ENCODE peak calls at places on chromosomes 6 and 20, in nine cellular contexts. N, Z, D, X, M, T, F, P and U are unnamed samples.

GRCh38 chr20:61657719-61658377 is 405.8 kb downstream of the CDH4 start:
- DNase-seq in N (no peak), Z (peak; percentile 26), D (no peak), X (no peak), M (no peak), T (no peak), F (no peak), P (no peak), U (no peak)

GRCh38 chr6:1853761-1854160 is 244.0 kb downstream of the FOXC1 start:
- DNase-seq in N (no peak), Z (no peak), D (no peak), X (no peak), M (no peak), T (no peak), F (no peak), P (no peak), U (no peak)

GRCh38 chr6:38378801-38379200 is 260.9 kb downstream of the BTBD9 start:
- DNase-seq in N (peak; percentile 26), Z (no peak), D (no peak), X (no peak), M (no peak), T (no peak), F (no peak), P (no peak), U (no peak)

GRCh38 chr20:50538276-50538675 is 28.1 kb downstream of the PTPN1 start:
- DNase-seq in N (no peak), Z (no peak), D (no peak), X (no peak), M (no peak), T (no peak), F (no peak), P (no peak), U (no peak)

GRCh38 chr20:6480328-6481030 is 287.0 kb upstream of the BMP2 start:
- DNase-seq in N (no peak), Z (no peak), D (no peak), X (no peak), M (no peak), T (no peak), F (no peak), P (no peak), U (no peak)

GRCh38 chr20:2217857-2218529 is 77.8 kb upstream of the TGM3 start:
- DNase-seq in N (no peak), Z (no peak), D (no peak), X (no peak), M (peak; percentile 73), T (no peak), F (no peak), P (no peak), U (no peak)

GRCh38 chr6:90135672-90136071 is 161.0 kb downstream of the BACH2 start:
- DNase-seq in N (peak; percentile 90), Z (peak; percentile 69), D (peak; percentile 52), X (no peak), M (no peak), T (peak; percentile 36), F (no peak), P (no peak), U (no peak)

GRCh38 chr20:50169329-50169823 is 15.9 kb upstream of the PEDS1 start:
- DNase-seq in N (peak; percentile 76), Z (peak; percentile 70), D (no peak), X (peak; percentile 60), M (peak; percentile 74), T (peak; percentile 85), F (peak; percentile 70), P (peak; percentile 88), U (peak; percentile 83)

GRCh38 chr6:104689551-104690205 is 170.0 kb downstream of the HACE1 start:
- DNase-seq in N (peak; percentile 28), Z (peak; percentile 55), D (no peak), X (no peak), M (no peak), T (peak; percentile 57), F (no peak), P (no peak), U (no peak)

GRCh38 chr6:36677059-36677749 is 1.3 kb upstream of the CDKN1A start:
- DNase-seq in N (no peak), Z (peak; percentile 62), D (no peak), X (no peak), M (no peak), T (no peak), F (no peak), P (no peak), U (no peak)

GRCh38 chr6:50443144-50443543 is 270.2 kb upstream of the TFAP2D start:
- DNase-seq in N (no peak), Z (no peak), D (no peak), X (no peak), M (no peak), T (no peak), F (no peak), P (no peak), U (no peak)
- TF ChIP-seq CTCF in N (no peak), Z (no peak), D (no peak), X (no peak), M (no peak), T (no peak), F (no peak), P (no peak), U (no peak)

GRCh38 chr6:106272289-106272688 is 53.3 kb downstream of the ATG5 start:
- DNase-seq in N (no peak), Z (no peak), D (no peak), X (no peak), M (peak; percentile 37), T (no peak), F (no peak), P (no peak), U (no peak)

GRCh38 chr6:106275692-106276091 is 49.9 kb downstream of the ATG5 start:
- DNase-seq in N (peak; percentile 71), Z (peak; percentile 65), D (peak; percentile 57), X (no peak), M (peak; percentile 14), T (no peak), F (no peak), P (no peak), U (no peak)

GRCh38 chr6:106273087-106273486 is 52.5 kb downstream of the ATG5 start:
- DNase-seq in N (no peak), Z (no peak), D (no peak), X (no peak), M (peak; percentile 60), T (no peak), F (peak; percentile 66), P (no peak), U (no peak)
- TF ChIP-seq CTCF in N (no peak), Z (no peak), D (no peak), X (no peak), M (no peak), T (no peak), F (peak; percentile 51), P (no peak), U (no peak)

GRCh38 chr6:169022079-169022478 is 231.6 kb downstream of the THBS2 start:
- DNase-seq in N (no peak), Z (no peak), D (no peak), X (no peak), M (no peak), T (no peak), F (no peak), P (no peak), U (no peak)

GRCh38 chr6:169016758-169017157 is 236.9 kb downstream of the THBS2 start:
- DNase-seq in N (no peak), Z (no peak), D (no peak), X (no peak), M (no peak), T (no peak), F (no peak), P (no peak), U (no peak)

GRCh38 chr6:169019111-169019510 is 234.5 kb downstream of the THBS2 start:
- DNase-seq in N (no peak), Z (no peak), D (no peak), X (no peak), M (no peak), T (no peak), F (no peak), P (no peak), U (no peak)

GRCh38 chr6:169020821-169021220 is 232.8 kb downstream of the THBS2 start:
- DNase-seq in N (no peak), Z (no peak), D (no peak), X (no peak), M (no peak), T (no peak), F (no peak), P (no peak), U (no peak)

GRCh38 chr6:169019727-169020491 is 233.7 kb downstream of the THBS2 start:
- DNase-seq in N (peak; percentile 14), Z (no peak), D (no peak), X (no peak), M (no peak), T (peak; percentile 26), F (no peak), P (no peak), U (no peak)
- TF ChIP-seq CTCF in N (no peak), Z (peak; percentile 16), D (peak; percentile 4), X (peak; percentile 43), M (peak; percentile 3), T (peak; percentile 20), F (no peak), P (no peak), U (no peak)

GRCh38 chr20:52987295-52987694 is 15.1 kb downstream of the TSHZ2 start:
- DNase-seq in N (no peak), Z (no peak), D (no peak), X (no peak), M (no peak), T (no peak), F (no peak), P (no peak), U (no peak)

GRCh38 chr20:52984451-52984810 is 12.3 kb downstream of the TSHZ2 start:
- DNase-seq in N (no peak), Z (no peak), D (no peak), X (no peak), M (no peak), T (no peak), F (no peak), P (no peak), U (no peak)

GRCh38 chr20:52985687-52986086 is 13.5 kb downstream of the TSHZ2 start:
- DNase-seq in N (no peak), Z (peak; percentile 44), D (no peak), X (no peak), M (no peak), T (no peak), F (no peak), P (no peak), U (no peak)

GRCh38 chr20:52981051-52981450 is 8.9 kb downstream of the TSHZ2 start:
- DNase-seq in N (no peak), Z (no peak), D (no peak), X (no peak), M (no peak), T (no peak), F (no peak), P (no peak), U (no peak)

GRCh38 chr20:52983726-52984450 is 11.7 kb downstream of the TSHZ2 start:
- DNase-seq in N (no peak), Z (no peak), D (no peak), X (no peak), M (no peak), T (no peak), F (no peak), P (no peak), U (no peak)
- TF ChIP-seq CTCF in N (no peak), Z (no peak), D (no peak), X (no peak), M (no peak), T (no peak), F (no peak), P (no peak), U (no peak)

DNA sequence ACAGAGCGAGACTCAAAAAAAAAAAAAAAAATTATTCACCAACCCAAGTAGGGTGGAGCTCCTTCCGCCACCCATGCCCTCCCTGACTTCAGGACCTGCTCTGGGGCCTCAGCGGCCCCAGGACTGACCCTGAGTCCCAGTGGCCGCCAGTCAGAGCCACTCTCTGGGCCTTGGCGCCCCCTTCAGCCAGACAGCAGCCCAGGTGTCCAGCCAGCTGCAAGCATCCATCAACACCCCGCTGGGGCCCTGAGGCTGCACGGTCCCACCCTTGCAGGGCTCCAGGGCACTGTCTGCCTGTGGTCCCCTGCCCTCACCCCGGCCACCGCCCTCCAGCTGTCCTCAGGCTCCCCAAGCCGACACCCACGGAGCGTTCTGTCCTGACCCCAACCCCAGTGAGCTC is 11.4 kb upstream of the KCNQ2 start:
- DNase-seq in N (no peak), Z (no peak), D (no peak), X (no peak), M (no peak), T (no peak), F (no peak), P (no peak), U (no peak)
- TF ChIP-seq CTCF in N (no peak), Z (peak; percentile 2), D (no peak), X (no peak), M (peak; percentile 3), T (no peak), F (no peak), P (no peak), U (no peak)